ENCODE peak calls at places on chromosome 22, in four cellular contexts. O is IMR-90, G is H9, Y is neuronal stem cell. W is an unnamed sample.

GRCh38 chr22:50502628-50503474 is 4.7 kb downstream of the LMF2 start:
- DNase-seq in O (no peak), G (peak; percentile 15), Y (no peak), W (no peak)

GRCh38 chr22:39556970-39557811 is 13.4 kb upstream of the CACNA1I start:
- DNase-seq in O (peak; percentile 7), G (no peak), Y (no peak), W (no peak)

GRCh38 chr22:17954860-17955587 is 69.3 kb downstream of the MICAL3 start:
- DNase-seq in O (no peak), G (no peak), Y (no peak), W (peak; percentile 35)

GRCh38 chr22:50483977-50484853 is 2.4 kb upstream of the MIOX start:
- DNase-seq in O (no peak), G (no peak), Y (no peak), W (no peak)

GRCh38 chr22:23089010-23089409 is 18.7 kb downstream of the GNAZ start:
- DNase-seq in O (no peak), G (no peak), Y (no peak), W (no peak)

GRCh38 chr22:25120761-25121212 is 78.9 kb upstream of the CRYBB3 start:
- DNase-seq in O (no peak), G (no peak), Y (no peak), W (no peak)

GRCh38 chr22:48707749-48708557 is 1119.7 kb downstream of the BRD1 start:
- DNase-seq in O (no peak), G (no peak), Y (no peak), W (no peak)

GRCh38 chr22:37051629-37052385 is at the start of gene KCTD17:
- DNase-seq in O (peak; percentile 59), G (peak; percentile 60), Y (peak; percentile 54), W (peak; percentile 76)

GRCh38 chr22:48445113-48445827 is 1382.4 kb downstream of the BRD1 start:
- DNase-seq in O (no peak), G (no peak), Y (no peak), W (no peak)

GRCh38 chr22:35275580-35275979 is 18.3 kb downstream of the HMGXB4 start:
- DNase-seq in O (peak; percentile 66), G (no peak), Y (no peak), W (no peak)

GRCh38 chr22:17710023-17710422 is 64.2 kb downstream of the BID start:
- DNase-seq in O (no peak), G (no peak), Y (no peak), W (no peak)

GRCh38 chr22:35313311-35314121 is 13.8 kb downstream of the TOM1 start:
- DNase-seq in O (peak; percentile 96), G (no peak), Y (no peak), W (no peak)

GRCh38 chr22:50425179-50425916 is 49.5 kb downstream of the SBF1 start:
- DNase-seq in O (no peak), G (no peak), Y (no peak), W (no peak)

GRCh38 chr22:22753526-22754267 is 109.3 kb downstream of the GGTLC2 start:
- DNase-seq in O (peak; percentile 21), G (peak; percentile 86), Y (peak; percentile 31), W (peak; percentile 77)

GRCh38 chr22:30104501-30105156 is 24.4 kb downstream of the HORMAD2 start:
- DNase-seq in O (peak; percentile 54), G (no peak), Y (no peak), W (no peak)

GRCh38 chr22:25494774-25495173 is 69.7 kb upstream of the GRK3 start:
- DNase-seq in O (no peak), G (no peak), Y (no peak), W (peak; percentile 47)

GRCh38 chr22:24230911-24231656 is 13.8 kb downstream of the GGT5 start:
- DNase-seq in O (no peak), G (peak; percentile 88), Y (no peak), W (peak; percentile 70)

GRCh38 chr22:23563111-23563510 is 17.0 kb downstream of the IGLL1 start:
- DNase-seq in O (no peak), G (no peak), Y (no peak), W (no peak)

GRCh38 chr22:49753961-49754673 is 73.6 kb downstream of the BRD1 start:
- DNase-seq in O (no peak), G (peak; percentile 22), Y (no peak), W (no peak)

GRCh38 chr22:35392357-35392756 is 7.6 kb upstream of the MCM5 start:
- DNase-seq in O (no peak), G (no peak), Y (no peak), W (no peak)

GRCh38 chr22:41833369-41834004 is 582 bp downstream of the SREBF2 start:
- DNase-seq in O (no peak), G (no peak), Y (no peak), W (no peak)

GRCh38 chr22:35638408-35638807 is 9.8 kb upstream of the APOL6 start:
- DNase-seq in O (peak; percentile 90), G (no peak), Y (no peak), W (no peak)

GRCh38 chr22:41596776-41597634 is 7.4 kb upstream of the PMM1 start:
- DNase-seq in O (peak; percentile 37), G (peak; percentile 78), Y (peak; percentile 29), W (peak; percentile 59)

DNA sequence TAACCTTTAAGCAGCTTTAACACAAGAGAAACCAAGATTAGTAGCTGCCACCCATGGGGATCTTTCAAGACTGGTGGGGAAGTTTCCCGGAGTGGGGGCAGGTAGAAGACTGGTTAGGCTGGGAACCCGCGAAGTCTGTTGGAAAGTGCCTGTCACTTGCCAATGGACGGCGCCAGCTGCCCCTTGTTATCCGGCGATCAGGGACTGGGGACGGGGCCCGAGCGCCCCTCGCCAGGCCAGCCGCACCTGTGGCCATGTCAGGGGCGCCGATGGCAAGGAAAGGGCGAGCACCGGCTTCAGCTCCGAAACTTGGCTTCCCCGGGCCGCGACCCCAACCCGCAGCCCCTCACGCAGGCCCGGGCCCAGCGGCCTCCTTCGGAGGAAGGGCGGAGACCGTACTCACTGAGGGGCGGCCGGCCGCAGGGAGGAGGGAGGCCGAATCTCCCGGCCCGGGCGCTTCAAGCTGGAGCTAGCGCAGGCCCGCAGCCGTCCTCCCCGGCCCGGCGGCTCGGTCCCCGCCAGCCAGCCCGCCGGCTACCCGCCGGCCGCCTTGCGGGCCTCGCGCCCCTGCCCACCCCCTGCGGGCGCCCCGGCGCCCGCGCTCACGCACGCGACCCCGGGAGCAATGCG is 539 bp downstream of the EIF4ENIF1 start:
- DNase-seq in O (peak; percentile 7), G (peak; percentile 45), Y (peak; percentile 27), W (peak; percentile 53)
- H3K18ac ChIP-seq in O (peak overlapping the region; percentile 24), G (no peak overlapping the region), Y (peak overlapping the region; percentile 95), W (peak overlapping the region; percentile 73)

GRCh38 chr22:19479358-19480172 is at the start of gene CDC45:
- DNase-seq in O (peak; percentile 98), G (peak; percentile 98), Y (peak; percentile 97), W (peak; percentile 99)

GRCh38 chr22:19476023-19476422 is 3.0 kb downstream of the UFD1 start:
- DNase-seq in O (no peak), G (no peak), Y (no peak), W (no peak)

GRCh38 chr22:19477321-19478085 is 1.5 kb downstream of the UFD1 start:
- DNase-seq in O (peak; percentile 16), G (no peak), Y (no peak), W (peak; percentile 4)

GRCh38 chr22:19478466-19479357 is at the start of gene UFD1:
- DNase-seq in O (peak; percentile 81), G (peak; percentile 87), Y (peak; percentile 81), W (peak; percentile 86)

GRCh38 chr22:19478086-19478392 is 954 bp downstream of the UFD1 start:
- DNase-seq in O (no peak), G (no peak), Y (no peak), W (no peak)
- H3K23ac ChIP-seq in O (peak overlapping the region; percentile 89), G (no peak overlapping the region), Y (no peak overlapping the region), W (no peak overlapping the region)

DNA sequence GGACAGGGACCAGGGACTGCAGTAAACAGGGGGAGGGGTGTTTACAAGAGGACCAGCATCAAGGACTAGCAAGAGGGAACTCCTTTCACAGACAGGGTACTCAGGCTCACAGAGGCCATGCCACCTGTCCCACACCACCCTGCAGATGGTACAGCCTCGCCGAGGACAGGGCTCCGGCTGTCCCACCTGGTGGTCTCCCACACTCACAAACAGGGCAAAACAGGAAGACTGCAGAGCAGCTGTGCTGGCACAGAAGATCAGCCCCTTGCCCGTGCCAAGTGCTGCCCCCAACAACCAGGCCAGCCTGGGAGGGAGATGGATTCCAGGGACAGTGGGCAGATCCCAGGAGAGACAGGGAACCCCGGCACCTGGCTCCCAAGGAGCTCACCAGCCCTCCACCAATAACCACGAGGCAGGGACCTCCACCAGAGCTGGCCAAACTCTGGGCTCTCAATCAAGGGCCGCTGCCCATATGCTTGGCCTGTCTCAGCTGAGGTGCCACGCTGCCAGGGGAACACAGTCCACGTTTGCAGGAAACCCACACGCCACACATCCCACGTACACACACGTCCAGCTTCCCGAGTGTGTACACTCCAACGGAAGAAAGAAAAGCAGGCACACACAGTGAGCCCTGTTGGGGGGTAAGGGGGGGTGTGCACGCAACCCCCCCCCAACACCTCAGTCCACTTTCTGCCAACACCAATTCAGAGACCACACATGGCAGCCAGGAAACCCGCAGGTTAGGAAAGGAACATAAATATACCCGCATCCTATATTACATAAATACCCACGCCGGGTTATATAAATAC is 2.0 kb downstream of the CSNK1E start:
- DNase-seq in O (peak; percentile 35), G (no peak), Y (no peak), W (peak; percentile 23)
- H2BK120ac ChIP-seq in O (peak overlapping the region; percentile 72), G (no peak overlapping the region), Y (peak overlapping the region; percentile 14), W (no peak overlapping the region)

GRCh38 chr22:46563381-46564083 is 26.1 kb upstream of the CELSR1 start:
- DNase-seq in O (peak; percentile 37), G (peak; percentile 88), Y (no peak), W (peak; percentile 79)
- H3K18ac ChIP-seq in O (no peak overlapping the region), G (peak overlapping the region; percentile 21), Y (peak overlapping the region; percentile 96), W (no peak overlapping the region)

GRCh38 chr22:46376908-46377565 is 41.5 kb downstream of the TRMU start:
- DNase-seq in O (no peak), G (no peak), Y (no peak), W (no peak)
- H3K23ac ChIP-seq in O (no peak overlapping the region), G (no peak overlapping the region), Y (no peak overlapping the region), W (peak overlapping the region; percentile 85)

DNA sequence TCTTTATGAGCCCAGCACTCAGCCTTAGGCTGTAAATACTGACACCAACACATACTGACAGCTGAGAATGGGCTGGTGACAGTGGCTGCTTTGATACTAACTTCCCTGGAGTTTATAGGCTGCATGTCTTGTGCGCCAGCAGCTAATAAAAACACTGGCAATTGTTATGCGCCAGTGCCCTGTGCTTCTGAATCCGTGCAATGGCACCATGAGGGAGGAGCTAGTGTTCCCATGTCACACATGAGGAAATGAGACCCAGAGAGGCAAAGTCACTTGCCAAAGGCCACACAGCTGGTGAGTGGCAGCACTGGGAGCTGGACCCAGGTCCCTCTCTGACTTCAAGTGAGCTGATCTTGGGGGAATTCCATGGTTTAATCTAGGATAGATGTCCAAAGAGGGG is 23.8 kb downstream of the SHISAL1 start:
- DNase-seq in O (no peak), G (no peak), Y (no peak), W (no peak)
- H2BK120ac ChIP-seq in O (no peak overlapping the region), G (no peak overlapping the region), Y (no peak overlapping the region), W (no peak overlapping the region)

DNA sequence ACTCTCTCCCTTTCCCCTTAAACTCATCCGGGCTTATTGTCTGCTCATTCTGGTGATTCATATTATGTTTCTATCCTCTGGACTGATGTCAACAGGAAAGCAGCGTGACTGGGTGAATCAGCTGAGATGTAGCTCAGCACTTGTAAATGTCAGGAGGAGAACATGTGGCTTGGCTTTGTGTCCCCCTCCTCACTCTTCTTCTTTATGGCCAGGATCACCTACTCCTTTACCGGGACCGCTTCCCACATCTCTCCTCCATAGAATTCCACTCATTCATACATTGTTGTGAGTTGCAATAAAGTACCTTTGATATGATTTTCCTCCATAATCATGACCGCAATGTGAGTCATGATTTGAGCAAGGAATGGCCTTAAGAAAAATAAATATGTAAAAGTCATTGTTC is 15.8 kb upstream of the SYN3 start:
- DNase-seq in O (no peak), G (no peak), Y (no peak), W (no peak)
- H3K18ac ChIP-seq in O (no peak overlapping the region), G (no peak overlapping the region), Y (no peak overlapping the region), W (no peak overlapping the region)

W was measured in mesendoderm.